ENCODE peak calls at places on chromosomes 5 and 9, in five cellular contexts. N is T-helper 1 cell, F is mucosa of gallbladder, D is cerebellar nuclear complex, O is hypothalamus. S is an unnamed sample.

GRCh38 chr9:85505612-85506011 is 236.1 kb downstream of the AGTPBP1 start:
- DNase-seq in N (no peak), F (no peak), D (no peak), O (no peak), S (no peak)

GRCh38 chr9:126613656-126614055 is at the start of gene LMX1B:
- DNase-seq in N (no peak), F (no peak), D (no peak), O (no peak), S (no peak)

GRCh38 chr9:107933042-107933441 is 443.5 kb upstream of the KLF4 start:
- DNase-seq in N (no peak), F (no peak), D (no peak), O (no peak), S (no peak)

GRCh38 chr9:4855861-4856260 is 63.1 kb downstream of the RCL1 start:
- DNase-seq in N (no peak), F (peak), D (no peak), O (no peak), S (no peak)

GRCh38 chr9:136854113-136854841 is 2.1 kb downstream of the MAMDC4 start:
- DNase-seq in N (no peak), F (no peak), D (no peak), O (no peak), S (no peak)

GRCh38 chr5:65209341-65209740 is 272.4 kb downstream of the ADAMTS6 start:
- DNase-seq in N (no peak), F (no peak), D (no peak), O (no peak), S (peak)

GRCh38 chr5:9716838-9717281 is 86.7 kb upstream of the TAS2R1 start:
- DNase-seq in N (no peak), F (no peak), D (no peak), O (no peak), S (no peak)

GRCh38 chr9:122214507-122214906 is 14.2 kb downstream of the LHX6 start:
- DNase-seq in N (no peak), F (no peak), D (no peak), O (no peak), S (no peak)

GRCh38 chr5:11396867-11397266 is 507.4 kb downstream of the CTNND2 start:
- DNase-seq in N (no peak), F (no peak), D (no peak), O (no peak), S (no peak)